ENCODE peak calls at places on chromosomes 5 and 9, in five cellular contexts. Y, E, Z, Q and M are unnamed samples.

GRCh38 chr5:129395247-129395646 is 64.9 kb upstream of the ADAMTS19 start:
- DNase-seq in E (no peak), Y (no peak), Q (no peak), Z (no peak), M (no peak)

GRCh38 chr5:56376128-56376527 is 143.0 kb upstream of the ANKRD55 start:
- DNase-seq in E (no peak), Z (no peak), Y (no peak), Q (no peak), M (no peak)

GRCh38 chr9:2936221-2936620 is 92.3 kb upstream of the PUM3 start:
- DNase-seq in Z (no peak), E (no peak), Y (no peak), Q (no peak), M (no peak)

GRCh38 chr5:38556599-38557308 is at the start of gene LIFR:
- DNase-seq in E (peak; percentile 78), Y (peak; percentile 82), Q (peak; percentile 19), Z (peak; percentile 92), M (peak; percentile 13)

GRCh38 chr5:83708170-83708569 is 12.5 kb downstream of the HAPLN1 start:
- DNase-seq in Z (no peak), E (no peak), Y (no peak), Q (no peak), M (no peak)

GRCh38 chr5:91269198-91269597 is 113.9 kb downstream of the ARRDC3 start:
- DNase-seq in E (no peak), Z (no peak), Y (peak; percentile 44), Q (no peak), M (no peak)

GRCh38 chr5:112417931-112418358 is 1.1 kb downstream of the EPB41L4A start:
- DNase-seq in Y (peak; percentile 94), Z (peak; percentile 46), Q (no peak), E (peak; percentile 31), M (peak; percentile 12)

GRCh38 chr9:19922476-19923118 is 133.8 kb upstream of the SLC24A2 start:
- DNase-seq in Y (no peak), Z (peak; percentile 75), E (peak; percentile 69), Q (peak; percentile 15), M (no peak)

GRCh38 chr5:41270423-41271251 is 57.3 kb upstream of the C6 start:
- DNase-seq in Z (peak; percentile 70), Y (peak; percentile 54), E (peak; percentile 38), Q (peak; percentile 33), M (no peak)

GRCh38 chr9:19028835-19029451 is 4.1 kb downstream of the SAXO1 start:
- DNase-seq in Y (peak; percentile 42), Q (peak; percentile 52), Z (peak; percentile 83), E (peak; percentile 47), M (no peak)

GRCh38 chr9:121453232-121453892 is 46.3 kb downstream of the GGTA1 start:
- DNase-seq in E (no peak), Y (no peak), Q (no peak), Z (no peak), M (no peak)

GRCh38 chr5:11588803-11589202 is 315.4 kb downstream of the CTNND2 start:
- DNase-seq in Z (no peak), E (no peak), Q (no peak), Y (no peak), M (no peak)

GRCh38 chr9:27457445-27457844 is 66.6 kb upstream of the IFNK start:
- DNase-seq in E (no peak), Z (no peak), Y (no peak), Q (no peak), M (no peak)

GRCh38 chr5:26578002-26578401 is 460.4 kb downstream of the CDH9 start:
- DNase-seq in Y (no peak), Z (no peak), Q (no peak), E (no peak), M (no peak)

GRCh38 chr9:100637787-100638186 is 59.9 kb downstream of the CAVIN4 start:
- DNase-seq in Q (no peak), Y (no peak), E (no peak), Z (no peak), M (no peak)

GRCh38 chr5:160390787-160391696 is 8.8 kb downstream of the FAM200C start:
- DNase-seq in Z (peak; percentile 7), Y (peak; percentile 33), Q (no peak), E (no peak), M (no peak)

GRCh38 chr5:148125641-148126040 is 42.7 kb upstream of the SPINK14 start:
- DNase-seq in Q (no peak), Z (peak; percentile 37), Y (no peak), E (no peak), M (no peak)

GRCh38 chr5:175059687-175060194 is 335.4 kb downstream of the MSX2 start:
- DNase-seq in E (no peak), Y (peak; percentile 27), Z (peak; percentile 82), Q (peak; percentile 10), M (peak; percentile 8)

GRCh38 chr5:140725799-140726471 is 25.7 kb downstream of the ZMAT2 start:
- DNase-seq in Q (peak; percentile 96), E (peak; percentile 45), Z (peak; percentile 80), Y (no peak), M (no peak)

GRCh38 chr9:38081356-38082108 is 12.5 kb upstream of the SHB start:
- DNase-seq in E (no peak), Q (no peak), Y (no peak), Z (no peak), M (no peak)

GRCh38 chr9:34997375-34997774 is 7.8 kb downstream of the DNAJB5 start:
- DNase-seq in Z (no peak), Y (no peak), E (no peak), Q (no peak), M (no peak)

GRCh38 chr5:178474562-178475184 is 115.5 kb downstream of the COL23A1 start:
- DNase-seq in Z (peak; percentile 30), E (no peak), Q (no peak), Y (no peak), M (no peak)

GRCh38 chr9:10366171-10366779 is 246.5 kb downstream of the PTPRD start:
- DNase-seq in Y (peak; percentile 46), E (no peak), Q (peak; percentile 2), Z (peak; percentile 63), M (no peak)

GRCh38 chr9:113390192-113390960 is 10.7 kb downstream of the ALAD start:
- DNase-seq in Q (no peak), E (no peak), Y (no peak), Z (no peak), M (no peak)

GRCh38 chr9:69023650-69024049 is 9.7 kb upstream of the PRKACG start:
- DNase-seq in E (no peak), Q (no peak), Z (no peak), Y (no peak), M (no peak)

GRCh38 chr5:34716986-34717385 is 60.9 kb downstream of the RAI14 start:
- DNase-seq in Q (no peak), Z (no peak), Y (no peak), E (no peak), M (no peak)

GRCh38 chr5:89968870-89969472 is 440.6 kb downstream of the CETN3 start:
- DNase-seq in Q (no peak), Z (no peak), E (peak; percentile 19), Y (no peak), M (no peak)

GRCh38 chr5:170254056-170254455 is 21.3 kb downstream of the C5orf58 start:
- DNase-seq in Y (peak; percentile 95), Q (no peak), Z (no peak), E (no peak), M (no peak)

GRCh38 chr5:150788974-150789373 is 10.4 kb downstream of the SMIM3 start:
- DNase-seq in E (no peak), Y (no peak), Z (no peak), Q (no peak), M (no peak)

GRCh38 chr5:150783422-150783928 is 4.9 kb downstream of the SMIM3 start:
- DNase-seq in E (peak; percentile 85), Q (peak; percentile 83), Z (no peak), Y (no peak), M (no peak)

GRCh38 chr5:150782850-150783249 is 4.3 kb downstream of the SMIM3 start:
- DNase-seq in Q (no peak), Y (no peak), Z (no peak), E (no peak), M (no peak)

GRCh38 chr5:150787659-150788058 is 9.1 kb downstream of the SMIM3 start:
- DNase-seq in Y (no peak), Q (no peak), E (no peak), Z (no peak), M (no peak)

GRCh38 chr5:150785950-150786349 is 7.4 kb downstream of the SMIM3 start:
- DNase-seq in E (no peak), Q (no peak), Y (no peak), Z (no peak), M (no peak)
- H3K4me1 ChIP-seq in E (no peaks in the 10 kb centered on the region), Q (peaks cover 85% of the 10 kb centered on the region), Y (no peaks in the 10 kb centered on the region), Z (no peaks in the 10 kb centered on the region), M (peaks cover 78% of the 10 kb centered on the region)

GRCh38 chr5:138339086-138339456 is 1.0 kb downstream of the FAM53C start:
- DNase-seq in E (no peak), Q (no peak), Y (no peak), Z (no peak), M (no peak)

GRCh38 chr5:138338411-138339085 is 482 bp downstream of the FAM53C start:
- DNase-seq in Z (no peak), Y (no peak), Q (no peak), E (no peak), M (no peak)

GRCh38 chr5:138339464-138339863 is 1.4 kb downstream of the FAM53C start:
- DNase-seq in Z (no peak), Q (no peak), E (no peak), Y (no peak), M (no peak)

GRCh38 chr5:138337685-138338410 is at the start of gene FAM53C:
- DNase-seq in Z (peak; percentile 96), E (peak; percentile 88), Y (peak; percentile 95), Q (peak; percentile 89), M (peak; percentile 66)

GRCh38 chr5:138340008-138340407 is 1.9 kb downstream of the FAM53C start:
- DNase-seq in E (no peak), Q (no peak), Z (no peak), Y (no peak), M (no peak)
- H3K4me3 ChIP-seq in E (no peak overlapping the region), Q (no peak overlapping the region), Z (peak overlapping the region; percentile 79), Y (no peak overlapping the region), M (peak overlapping the region; percentile 89)

GRCh38 chr9:134371731-134372130 is 45.5 kb downstream of the RXRA start:
- DNase-seq in Q (no peak), Y (no peak), Z (no peak), E (no peak), M (no peak)
- H3K4me1 ChIP-seq in Q (peaks cover 15% of the 10 kb centered on the region), Y (no peaks in the 10 kb centered on the region), Z (peaks cover 19% of the 10 kb centered on the region), E (peaks cover 22% of the 10 kb centered on the region), M (peaks cover 90% of the 10 kb centered on the region)

DNA sequence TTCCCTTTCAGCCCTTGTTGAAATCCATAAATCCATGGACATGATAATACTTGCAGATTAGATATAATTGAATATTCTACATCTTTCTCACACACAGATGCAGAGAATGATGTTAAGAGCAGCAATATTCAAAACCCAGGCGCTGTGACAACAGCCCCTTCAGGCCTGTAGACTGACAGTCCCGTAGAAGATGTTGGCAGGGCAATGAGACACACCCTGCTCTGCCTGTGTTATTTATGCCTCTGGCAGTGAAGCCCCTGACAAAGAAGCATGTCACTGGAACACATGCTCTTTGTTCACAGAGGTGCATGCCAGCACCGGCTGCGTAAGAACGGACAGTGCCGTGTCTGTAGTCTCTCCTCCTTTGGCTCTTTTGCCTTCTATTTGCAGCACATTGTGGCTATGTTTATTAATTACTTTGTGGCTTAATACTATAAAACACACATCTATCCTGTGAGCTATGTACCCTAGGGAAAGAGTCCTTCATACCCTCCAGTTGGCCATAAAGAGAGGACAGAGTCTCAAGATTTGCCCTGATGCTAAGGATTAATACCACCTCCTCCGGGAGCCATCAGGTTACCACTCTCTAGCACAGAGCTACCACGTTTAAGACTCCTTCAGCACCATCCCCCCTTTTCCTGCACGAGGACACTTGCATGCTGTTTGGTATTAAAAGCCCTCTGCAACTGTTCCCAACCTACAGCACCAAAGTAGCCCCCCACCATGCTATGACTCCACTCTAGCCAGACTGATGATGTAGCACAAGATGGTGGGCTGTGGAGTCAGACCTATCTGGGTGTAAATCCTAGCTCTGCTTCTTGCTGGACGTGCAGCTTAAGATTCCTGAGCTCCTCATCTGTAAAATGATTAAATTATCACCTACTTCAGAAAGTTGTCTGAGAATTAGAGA is 2.0 kb upstream of the ANP32B start:
- DNase-seq in Q (no peak), E (peak; percentile 34), Y (no peak), Z (no peak), M (no peak)
- H3K4me3 ChIP-seq in Q (no peak overlapping the region), E (no peak overlapping the region), Y (no peak overlapping the region), Z (no peak overlapping the region), M (no peak overlapping the region)